ENCODE peak calls at places on chromosomes 6 and 20, in ten cellular contexts. I, M, K, O, F, H, E, D, Z and L are unnamed samples.
A peak's percentile ranks its signal among the peaks of the same experiment; 100 is the strongest.

GRCh38 chr6:25007269-25007699 is 71.5 kb upstream of the RIPOR2 start:
- DNase-seq in I (no peak), M (no peak), K (no peak), O (no peak), F (no peak), H (no peak), E (no peak), D (no peak), Z (no peak), L (no peak)

GRCh38 chr6:138428943-138429616 is 25.1 kb downstream of the HEBP2 start:
- DNase-seq in I (no peak), M (no peak), K (peak; percentile 21), O (no peak), F (peak; percentile 24), H (no peak), E (no peak), D (no peak), Z (peak; percentile 45), L (no peak)

GRCh38 chr6:45927421-45928234 is 88.0 kb downstream of the CLIC5 start:
- DNase-seq in I (no peak), M (no peak), K (no peak), O (no peak), F (no peak), H (no peak), E (no peak), D (no peak), Z (no peak), L (no peak)

GRCh38 chr6:186221-186965 is 105.9 kb upstream of the DUSP22 start:
- DNase-seq in I (no peak), M (no peak), K (no peak), O (no peak), F (no peak), H (no peak), E (no peak), D (no peak), Z (peak; percentile 13), L (no peak)

GRCh38 chr20:49838546-49838945 is 25.9 kb downstream of the SLC9A8 start:
- DNase-seq in I (no peak), M (no peak), K (no peak), O (no peak), F (no peak), H (no peak), E (no peak), D (no peak), Z (no peak), L (no peak)

GRCh38 chr6:140366991-140367390 is 992.5 kb upstream of the CITED2 start:
- DNase-seq in I (no peak), M (no peak), K (no peak), O (no peak), F (peak; percentile 91), H (no peak), E (no peak), D (no peak), Z (peak; percentile 92), L (no peak)

GRCh38 chr6:93454533-93454932 is 35.2 kb upstream of the EPHA7 start:
- DNase-seq in I (no peak), M (no peak), K (no peak), O (no peak), F (no peak), H (no peak), E (no peak), D (no peak), Z (no peak), L (no peak)

GRCh38 chr6:160141001-160141726 is 19.5 kb downstream of the SLC22A1 start:
- DNase-seq in I (no peak), M (no peak), K (no peak), O (no peak), F (no peak), H (no peak), E (no peak), D (no peak), Z (peak; percentile 75), L (no peak)

GRCh38 chr6:72246926-72247325 is 360.6 kb downstream of the RIMS1 start:
- DNase-seq in I (no peak), M (no peak), K (peak; percentile 0), O (peak; percentile 8), F (peak; percentile 1), H (no peak), E (no peak), D (no peak), Z (no peak), L (no peak)

GRCh38 chr6:83770910-83771309 is 62.0 kb upstream of the SNAP91 start:
- DNase-seq in I (no peak), M (no peak), K (no peak), O (no peak), F (no peak), H (no peak), E (no peak), D (no peak), Z (no peak), L (no peak)

GRCh38 chr6:115468272-115469005 is 592.3 kb downstream of the FRK start:
- DNase-seq in I (no peak), M (no peak), K (no peak), O (no peak), F (no peak), H (no peak), E (no peak), D (no peak), Z (no peak), L (no peak)

GRCh38 chr6:39599341-39599740 is 125.9 kb downstream of the KIF6 start:
- DNase-seq in I (no peak), M (no peak), K (no peak), O (no peak), F (no peak), H (no peak), E (no peak), D (no peak), Z (no peak), L (no peak)

GRCh38 chr20:1363522-1363921 is 29.3 kb downstream of the FKBP1A start:
- DNase-seq in I (no peak), M (no peak), K (no peak), O (no peak), F (no peak), H (no peak), E (no peak), D (no peak), Z (no peak), L (no peak)

GRCh38 chr20:1364106-1364505 is 28.7 kb downstream of the FKBP1A start:
- DNase-seq in I (no peak), M (no peak), K (no peak), O (no peak), F (no peak), H (no peak), E (no peak), D (no peak), Z (no peak), L (no peak)

GRCh38 chr20:1362484-1362883 is 30.4 kb downstream of the FKBP1A start:
- DNase-seq in I (no peak), M (no peak), K (no peak), O (no peak), F (no peak), H (no peak), E (no peak), D (no peak), Z (no peak), L (no peak)

GRCh38 chr20:1357921-1358671 is 29.2 kb upstream of the SDCBP2 start:
- DNase-seq in I (no peak), M (no peak), K (no peak), O (no peak), F (no peak), H (no peak), E (no peak), D (no peak), Z (peak; percentile 78), L (no peak)

DNA sequence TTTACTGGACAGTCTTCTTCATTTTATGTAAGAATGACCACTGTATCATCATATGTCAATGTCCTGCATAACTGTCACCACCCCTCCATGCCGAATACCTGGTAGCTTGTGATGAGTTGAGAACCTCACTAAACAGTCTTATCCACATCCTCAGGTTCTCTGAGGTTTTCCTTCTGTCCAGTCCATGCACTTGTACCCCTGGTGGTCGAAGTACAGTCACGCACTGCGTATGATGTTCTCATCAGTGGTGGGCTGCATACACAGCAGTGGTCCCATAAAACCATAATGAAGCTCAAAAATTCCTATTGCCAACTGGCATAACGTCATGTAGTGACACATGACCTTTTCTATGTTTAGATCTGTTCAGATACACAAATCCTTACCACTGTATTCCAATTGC is 31.2 kb upstream of the SDCBP2 start:
- DNase-seq in I (no peak), M (no peak), K (no peak), O (no peak), F (no peak), H (no peak), E (no peak), D (no peak), Z (no peak), L (no peak)
- H3K4me1 ChIP-seq in I (no peaks in the 10 kb centered on the region), M (no peaks in the 10 kb centered on the region), K (no peaks in the 10 kb centered on the region), O (no peaks in the 10 kb centered on the region), F (peaks cover 4% of the 10 kb centered on the region), H (no peaks in the 10 kb centered on the region), E (no peaks in the 10 kb centered on the region), D (peaks cover 34% of the 10 kb centered on the region), Z (peaks cover 9% of the 10 kb centered on the region), L (peaks cover 6% of the 10 kb centered on the region)

GRCh38 chr6:125949069-125949468 is 7.5 kb upstream of the HINT3 start:
- DNase-seq in I (no peak), M (no peak), K (no peak), O (no peak), F (no peak), H (no peak), E (no peak), D (no peak), Z (no peak), L (no peak)
- H3K4me1 ChIP-seq in I (no peaks in the 10 kb centered on the region), M (no peaks in the 10 kb centered on the region), K (peaks cover 7% of the 10 kb centered on the region), O (peaks cover 11% of the 10 kb centered on the region), F (peaks cover 47% of the 10 kb centered on the region), H (no peaks in the 10 kb centered on the region), E (no peaks in the 10 kb centered on the region), D (no peaks in the 10 kb centered on the region), Z (peaks cover 29% of the 10 kb centered on the region), L (peaks cover 20% of the 10 kb centered on the region)

DNA sequence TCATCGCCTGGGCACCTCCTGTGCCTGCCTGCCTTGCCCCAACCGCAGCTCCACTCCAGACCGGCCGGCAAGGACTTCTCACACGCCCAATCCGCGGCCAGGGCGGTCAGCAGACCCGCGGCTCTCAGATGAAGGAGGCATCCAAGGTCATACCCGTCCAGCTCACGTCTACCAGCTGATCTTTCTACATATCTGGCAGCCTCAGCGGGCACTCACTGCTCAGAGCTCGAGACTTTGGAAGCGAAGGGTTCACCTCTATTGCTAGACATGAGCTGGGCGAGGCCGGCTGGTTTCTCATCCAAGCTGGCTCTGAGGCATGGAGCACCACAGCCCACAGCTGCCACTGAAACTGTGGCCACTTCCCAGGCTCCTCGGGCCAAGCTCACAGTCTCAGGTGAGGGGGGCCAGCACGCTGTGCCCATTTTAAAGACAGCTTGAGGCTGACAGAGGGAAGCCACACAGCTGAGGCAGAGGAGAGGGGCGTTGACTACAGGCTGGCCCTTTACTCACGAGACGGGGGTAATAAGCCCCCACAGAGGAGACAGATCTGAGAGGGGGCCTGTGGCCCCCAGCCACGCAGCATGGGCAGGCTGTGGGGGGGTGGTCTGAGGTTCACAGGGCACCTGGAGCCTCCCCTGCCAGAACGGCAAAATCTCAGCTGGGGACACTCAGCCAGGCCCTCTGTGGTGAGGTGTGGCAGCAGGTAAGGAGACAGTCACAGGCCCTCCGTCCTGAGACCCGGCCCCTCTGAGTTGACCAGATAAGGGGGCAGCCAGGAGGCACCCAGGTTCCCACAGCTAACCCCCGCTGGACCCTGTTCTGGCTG is 2.0 kb downstream of the LAMA5 start:
- DNase-seq in I (peak; percentile 80), M (no peak), K (no peak), O (peak; percentile 17), F (no peak), H (peak; percentile 69), E (peak; percentile 84), D (no peak), Z (no peak), L (peak; percentile 73)
- H3K4me1 ChIP-seq in I (no peaks in the 10 kb centered on the region), M (peaks cover 56% of the 10 kb centered on the region), K (peaks cover 86% of the 10 kb centered on the region), O (peaks cover 34% of the 10 kb centered on the region), F (peaks cover 79% of the 10 kb centered on the region), H (peaks cover 57% of the 10 kb centered on the region), E (peaks cover 65% of the 10 kb centered on the region), D (peaks cover 25% of the 10 kb centered on the region), Z (peaks cover 52% of the 10 kb centered on the region), L (peaks cover 94% of the 10 kb centered on the region)

GRCh38 chr6:108580645-108581044 is 19.9 kb downstream of the FOXO3 start:
- DNase-seq in I (no peak), M (no peak), K (no peak), O (no peak), F (no peak), H (no peak), E (no peak), D (no peak), Z (no peak), L (no peak)
- H3K4me1 ChIP-seq in I (peaks cover 45% of the 10 kb centered on the region), M (peaks cover 48% of the 10 kb centered on the region), K (peaks cover 27% of the 10 kb centered on the region), O (peaks cover 44% of the 10 kb centered on the region), F (peaks cover 36% of the 10 kb centered on the region), H (peaks cover 39% of the 10 kb centered on the region), E (peaks cover 96% of the 10 kb centered on the region), D (peaks cover 24% of the 10 kb centered on the region), Z (peaks cover 42% of the 10 kb centered on the region), L (peaks cover 98% of the 10 kb centered on the region)